ENCODE peak calls at places on chromosomes 1 and 21, in eight cellular contexts. F is AG04449, O is nephron progenitor cell, W is bronchial epithelial cell, M is GM10248, N is neural crest cell, I is Calu3, H is psoas muscle. E is an unnamed sample.

GRCh38 chr1:56189946-56190920 is 389.1 kb downstream of the PLPP3 start:
- DNase-seq in F (no peak), O (no peak), W (no peak), M (no peak), N (peak; percentile 16), I (peak; percentile 49), H (no peak), E (no peak)

GRCh38 chr1:26500488-26501175 is 28.4 kb downstream of the HMGN2 start:
- DNase-seq in F (no peak), O (peak; percentile 95), W (peak; percentile 42), M (peak; percentile 96), N (peak; percentile 92), I (peak; percentile 86), H (peak; percentile 90), E (peak; percentile 96)

GRCh38 chr1:197213193-197213592 is 54.9 kb upstream of the CRB1 start:
- DNase-seq in F (no peak), O (no peak), W (no peak), M (no peak), N (no peak), I (no peak), H (no peak), E (no peak)

GRCh38 chr21:42010507-42011493 is 640 bp upstream of the ZBTB21 start:
- DNase-seq in F (no peak), O (peak; percentile 50), W (no peak), M (peak; percentile 52), N (no peak), I (peak; percentile 19), H (peak; percentile 28), E (peak; percentile 60)

GRCh38 chr1:211912064-211912463 is 81.5 kb upstream of the LPGAT1 start:
- DNase-seq in F (no peak), O (no peak), W (peak; percentile 37), M (no peak), N (no peak), I (no peak), H (no peak), E (no peak)

GRCh38 chr1:58041621-58042020 is 504.9 kb downstream of the OMA1 start:
- DNase-seq in F (no peak), O (no peak), W (peak; percentile 38), M (no peak), N (no peak), I (peak; percentile 47), H (no peak), E (no peak)

GRCh38 chr1:147670319-147671003 is at the start of gene ACP6:
- DNase-seq in F (peak; percentile 54), O (peak; percentile 90), W (peak; percentile 93), M (peak; percentile 93), N (peak; percentile 79), I (peak; percentile 97), H (peak; percentile 93), E (peak; percentile 90)

GRCh38 chr1:91795601-91796389 is 90.2 kb downstream of the TGFBR3 start:
- DNase-seq in F (peak; percentile 56), O (no peak), W (no peak), M (no peak), N (no peak), I (no peak), H (no peak), E (no peak)

GRCh38 chr1:192600264-192600663 is 24.7 kb downstream of the RGS1 start:
- DNase-seq in F (no peak), O (no peak), W (peak; percentile 40), M (no peak), N (no peak), I (no peak), H (no peak), E (no peak)

GRCh38 chr1:59298710-59299346 is 1.9 kb downstream of the FGGY start:
- DNase-seq in F (no peak), O (no peak), W (peak; percentile 24), M (no peak), N (no peak), I (no peak), H (no peak), E (no peak)

GRCh38 chr1:209190591-209191241 is 392.8 kb upstream of the CAMK1G start:
- DNase-seq in F (no peak), O (peak; percentile 75), W (peak; percentile 53), M (peak; percentile 71), N (peak; percentile 61), I (peak; percentile 51), H (no peak), E (peak; percentile 58)

GRCh38 chr21:45579383-45580180 is 37.3 kb upstream of the SLC19A1 start:
- DNase-seq in F (no peak), O (no peak), W (no peak), M (no peak), N (no peak), I (no peak), H (no peak), E (no peak)

GRCh38 chr1:179888071-179888470 is 6.0 kb downstream of the TOR1AIP1 start:
- DNase-seq in F (no peak), O (no peak), W (no peak), M (no peak), N (no peak), I (no peak), H (no peak), E (no peak)

GRCh38 chr1:59520759-59521442 is 224.0 kb downstream of the FGGY start:
- DNase-seq in F (peak; percentile 21), O (no peak), W (no peak), M (no peak), N (no peak), I (no peak), H (no peak), E (no peak)

GRCh38 chr21:29940993-29941392 is 1.2 kb upstream of the GRIK1 start:
- DNase-seq in F (no peak), O (no peak), W (no peak), M (no peak), N (no peak), I (no peak), H (no peak), E (no peak)

GRCh38 chr21:29947119-29947518 is 7.3 kb upstream of the GRIK1 start:
- DNase-seq in F (no peak), O (no peak), W (no peak), M (no peak), N (no peak), I (no peak), H (no peak), E (no peak)

GRCh38 chr21:29942033-29942432 is 2.2 kb upstream of the GRIK1 start:
- DNase-seq in F (no peak), O (no peak), W (no peak), M (no peak), N (no peak), I (no peak), H (no peak), E (no peak)

GRCh38 chr21:29939859-29940245 is at the start of gene GRIK1:
- DNase-seq in F (no peak), O (peak; percentile 56), W (peak; percentile 1), M (no peak), N (peak; percentile 29), I (no peak), H (no peak), E (no peak)

DNA sequence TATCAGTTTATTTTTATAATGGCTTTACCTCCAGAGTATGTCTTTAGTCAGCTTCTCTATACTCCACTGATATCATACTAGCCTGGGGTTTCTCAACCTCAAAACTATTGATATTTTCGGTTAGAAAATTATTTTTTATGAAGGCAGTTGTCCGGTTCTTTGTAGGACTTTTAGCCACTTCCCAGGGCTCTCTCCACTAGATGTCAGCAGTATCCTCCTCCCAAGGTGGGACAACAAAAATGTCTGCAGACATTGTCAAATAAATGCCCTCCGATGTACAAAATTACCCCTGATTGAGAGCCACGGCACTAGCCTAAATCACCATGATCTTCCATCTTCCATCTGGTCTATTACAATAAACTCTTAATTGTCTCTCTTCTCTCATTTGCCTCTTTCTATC is 4.1 kb upstream of the GRIK1 start:
- DNase-seq in F (no peak), O (no peak), W (peak; percentile 7), M (no peak), N (no peak), I (no peak), H (no peak), E (no peak)
- TF ChIP-seq CTCF in F (no peak), O (peak; percentile 26), W (peak; percentile 15), M (no peak), N (peak; percentile 28), I (no peak), H (no peak), E (no peak)

GRCh38 chr1:171740987-171741871 is 636 bp downstream of the VAMP4 start:
- DNase-seq in F (no peak), O (peak; percentile 29), W (peak; percentile 26), M (peak; percentile 61), N (peak; percentile 1), I (peak; percentile 36), H (peak; percentile 29), E (peak; percentile 67)
- TF ChIP-seq CTCF in F (no peak), O (no peak), W (peak; percentile 10), M (peak; percentile 5), N (peak; percentile 29), I (no peak), H (no peak), E (no peak)

GRCh38 chr1:247322849-247323586 is 8.6 kb downstream of the ZNF496 start:
- DNase-seq in F (no peak), O (no peak), W (no peak), M (no peak), N (no peak), I (no peak), H (no peak), E (no peak)

GRCh38 chr1:247316590-247317197 is 15.0 kb downstream of the ZNF496 start:
- DNase-seq in F (no peak), O (no peak), W (no peak), M (no peak), N (no peak), I (no peak), H (no peak), E (no peak)

GRCh38 chr1:247322437-247322836 is 9.2 kb downstream of the ZNF496 start:
- DNase-seq in F (no peak), O (no peak), W (no peak), M (no peak), N (no peak), I (no peak), H (no peak), E (no peak)

GRCh38 chr1:247317702-247318101 is 14.0 kb downstream of the ZNF496 start:
- DNase-seq in F (no peak), O (no peak), W (no peak), M (no peak), N (no peak), I (no peak), H (no peak), E (no peak)
- TF ChIP-seq CTCF in F (no peak), O (no peak), W (no peak), M (no peak), N (no peak), I (no peak), H (no peak), E (no peak)

GRCh38 chr1:106798991-106799390 is 257.5 kb upstream of the PRMT6 start:
- DNase-seq in F (no peak), O (no peak), W (peak; percentile 16), M (no peak), N (no peak), I (peak; percentile 1), H (no peak), E (no peak)
- TF ChIP-seq CTCF in F (no peak), O (no peak), W (no peak), M (no peak), N (no peak), I (no peak), H (no peak), E (no peak)

GRCh38 chr1:111738436-111739221 is 566 bp downstream of the INKA2 start:
- DNase-seq in F (no peak), O (peak; percentile 69), W (peak; percentile 81), M (peak; percentile 60), N (peak; percentile 14), I (peak; percentile 56), H (peak; percentile 73), E (peak; percentile 57)
- TF ChIP-seq CTCF in F (no peak), O (no peak), W (peak; percentile 4), M (no peak), N (no peak), I (no peak), H (no peak), E (no peak)

E was measured in GM13977.